ENCODE peak calls at places on chromosomes 13 and 19, in five cellular contexts. R is sigmoid colon, E is A549, J is stomach, X is transverse colon. G is an unnamed sample.

GRCh38 chr19:29662604-29663404 is 2.5 kb upstream of the PLEKHF1 start:
- DNase-seq in R (peak), E (no peak), J (peak), X (peak), G (no peak)

GRCh38 chr19:53849237-53849676 is 18.4 kb upstream of the MYADM start:
- DNase-seq in R (no peak), E (no peak), J (no peak), X (no peak), G (peak)

GRCh38 chr19:17841810-17842662 is 5.7 kb downstream of the JAK3 start:
- DNase-seq in R (peak), E (peak), J (peak), X (peak), G (peak)

GRCh38 chr19:55593096-55593772 is 6.1 kb downstream of the FIZ1 start:
- DNase-seq in R (no peak), E (no peak), J (no peak), X (no peak), G (no peak)

GRCh38 chr19:409515-410242 is 732 bp upstream of the C2CD4C start:
- DNase-seq in R (peak), E (peak), J (no peak), X (no peak), G (no peak)

GRCh38 chr13:51590966-51591627 is 6.8 kb downstream of the WDFY2 start:
- DNase-seq in R (no peak), E (peak), J (peak), X (no peak), G (peak)

GRCh38 chr13:75368167-75368566 is 113.8 kb downstream of the TBC1D4 start:
- DNase-seq in R (no peak), E (no peak), J (no peak), X (no peak), G (no peak)

GRCh38 chr19:38949580-38950367 is 19.0 kb downstream of the MRPS12 start:
- DNase-seq in R (peak), E (no peak), J (peak), X (peak), G (peak)

GRCh38 chr19:57850553-57851017 is 926 bp downstream of the ZNF587 start:
- DNase-seq in R (no peak), E (peak), J (peak), X (peak), G (no peak)

GRCh38 chr13:35720690-35721554 is 244.4 kb upstream of the MAB21L1 start:
- DNase-seq in R (peak), E (peak), J (peak), X (peak), G (peak)

GRCh38 chr19:8611391-8611883 is 922 bp upstream of the ADAMTS10 start:
- DNase-seq in R (no peak), E (no peak), J (no peak), X (no peak), G (no peak)

GRCh38 chr19:8609210-8610040 is 1.1 kb downstream of the ADAMTS10 start:
- DNase-seq in R (peak), E (peak), J (peak), X (peak), G (peak)

GRCh38 chr19:8608858-8609209 is 1.7 kb downstream of the ADAMTS10 start:
- DNase-seq in R (no peak), E (no peak), J (no peak), X (no peak), G (no peak)

GRCh38 chr19:8610928-8611284 is 391 bp upstream of the ADAMTS10 start:
- DNase-seq in R (no peak), E (no peak), J (no peak), X (no peak), G (no peak)

DNA sequence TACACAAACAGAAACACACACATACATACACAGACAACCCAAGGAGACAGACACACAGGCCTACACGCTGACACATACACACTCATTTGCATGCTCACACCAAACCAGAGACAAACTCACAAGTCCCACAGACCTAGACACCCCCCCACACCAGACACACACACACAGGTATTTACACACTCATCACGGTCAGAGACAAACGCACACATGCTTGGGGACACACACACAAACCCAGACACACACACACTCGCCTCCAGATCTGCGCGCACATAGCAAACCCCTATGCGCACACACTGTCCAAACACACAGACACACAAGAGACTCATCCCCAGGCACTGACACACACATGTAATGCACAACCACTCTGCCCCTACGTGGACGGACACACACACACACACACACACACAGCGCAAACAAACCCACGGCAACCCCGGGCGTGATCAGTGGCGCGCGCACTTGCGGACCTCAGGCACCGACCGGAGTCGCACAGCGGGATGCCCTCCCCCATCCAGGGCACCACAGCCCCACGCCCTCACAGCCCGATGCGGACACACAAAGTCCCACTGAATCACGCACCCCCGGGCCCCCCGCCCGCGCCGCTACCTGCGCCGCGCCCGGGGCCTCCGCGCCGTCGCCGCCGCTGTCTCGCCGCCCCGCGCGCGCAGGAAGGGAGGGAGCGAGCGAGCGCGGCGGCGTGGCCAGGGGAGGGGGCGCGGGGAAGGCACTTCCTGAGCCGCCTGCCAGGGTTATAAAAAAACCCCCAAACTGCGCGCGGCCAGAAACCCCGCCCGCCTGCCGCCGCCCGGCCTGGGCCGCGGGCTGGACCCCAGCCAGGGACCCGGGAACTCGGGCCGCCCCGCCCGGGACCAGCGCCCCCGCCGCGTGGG is at the start of gene ADAMTS10:
- DNase-seq in R (peak), E (no peak), J (no peak), X (peak), G (peak)
- TF ChIP-seq POLR2A in R (no peak), E (no peak), J (no peak), X (no peak), G (no peak)

DNA sequence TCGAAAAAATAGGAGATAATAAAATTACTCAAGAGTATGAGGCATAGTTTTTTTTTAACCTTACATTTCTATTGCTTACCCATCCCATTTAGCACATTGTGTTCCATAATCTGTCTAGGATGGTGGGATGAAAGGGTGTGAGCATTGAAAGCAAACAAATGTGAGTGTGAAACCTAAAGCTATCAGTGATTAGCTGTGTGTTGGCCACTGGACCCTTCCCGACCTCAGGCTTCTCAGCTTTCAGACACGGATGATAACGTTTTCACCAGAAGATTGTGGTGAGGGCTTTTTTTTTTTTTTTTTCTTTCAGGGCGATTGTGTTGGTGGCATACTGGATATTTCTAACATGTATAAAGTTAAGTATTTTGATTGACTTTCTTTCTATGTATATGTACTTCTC is 66.0 kb downstream of the RGCC start:
- DNase-seq in R (no peak), E (no peak), J (no peak), X (no peak), G (no peak)
- TF ChIP-seq EP300 in R (no peak), E (no peak), J (no peak), X (no peak), G (no peak)

GRCh38 chr13:110713642-110713952 is at the start of gene ING1:
- DNase-seq in R (no peak), E (no peak), J (no peak), X (no peak), G (no peak)

GRCh38 chr13:110711778-110712070 is 1.8 kb upstream of the ING1 start:
- DNase-seq in R (no peak), E (no peak), J (no peak), X (no peak), G (no peak)

GRCh38 chr13:110713981-110714797 is 689 bp downstream of the ING1 start:
- DNase-seq in R (peak), E (no peak), J (peak), X (peak), G (peak)

GRCh38 chr13:110712081-110712848 is 1.2 kb upstream of the ING1 start:
- DNase-seq in R (peak), E (peak), J (peak), X (peak), G (peak)

DNA sequence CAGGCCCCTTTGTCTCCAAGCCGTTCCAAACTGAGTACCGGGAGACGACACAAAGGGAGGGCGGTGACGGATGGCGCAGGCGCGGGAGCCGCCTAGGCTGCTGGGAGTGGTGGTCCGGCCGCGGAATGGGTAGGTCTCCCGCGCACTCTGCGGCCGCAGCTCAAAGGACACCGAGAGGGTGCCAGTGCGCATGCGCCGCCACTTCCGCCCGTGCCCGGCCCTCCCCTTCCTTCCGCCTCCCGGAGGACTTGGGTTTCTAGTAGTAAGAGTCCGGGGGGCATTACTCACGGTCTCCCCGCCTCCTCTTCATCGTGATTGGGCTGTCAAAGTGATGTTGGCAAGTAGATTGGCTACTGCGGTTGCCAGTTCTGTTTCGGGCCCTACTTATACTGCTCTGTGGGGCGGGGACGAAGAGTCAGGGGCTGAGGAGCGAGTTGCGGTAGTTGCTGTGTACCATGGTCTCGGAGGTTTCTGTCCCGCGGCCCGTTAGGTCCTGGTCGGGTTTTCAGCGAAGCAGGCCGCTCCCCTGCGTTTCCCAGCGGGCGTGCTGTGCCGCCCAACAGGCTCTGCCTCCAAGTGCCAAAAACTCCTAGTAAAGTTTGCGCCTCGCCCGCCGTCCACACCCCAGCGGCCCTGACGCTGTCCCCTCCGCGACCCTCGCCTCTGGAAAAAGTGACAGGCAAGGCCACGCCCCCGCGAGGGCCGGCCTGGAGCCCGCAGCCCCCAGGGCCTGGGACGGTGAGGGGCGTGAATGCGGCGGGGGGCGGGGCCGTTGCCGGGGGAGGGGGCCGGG is 455 bp upstream of the ING1 start:
- DNase-seq in R (peak), E (peak), J (peak), X (peak), G (peak)
- TF ChIP-seq POLR2A in R (peak), E (peak), J (no peak), X (peak), G (peak)

DNA sequence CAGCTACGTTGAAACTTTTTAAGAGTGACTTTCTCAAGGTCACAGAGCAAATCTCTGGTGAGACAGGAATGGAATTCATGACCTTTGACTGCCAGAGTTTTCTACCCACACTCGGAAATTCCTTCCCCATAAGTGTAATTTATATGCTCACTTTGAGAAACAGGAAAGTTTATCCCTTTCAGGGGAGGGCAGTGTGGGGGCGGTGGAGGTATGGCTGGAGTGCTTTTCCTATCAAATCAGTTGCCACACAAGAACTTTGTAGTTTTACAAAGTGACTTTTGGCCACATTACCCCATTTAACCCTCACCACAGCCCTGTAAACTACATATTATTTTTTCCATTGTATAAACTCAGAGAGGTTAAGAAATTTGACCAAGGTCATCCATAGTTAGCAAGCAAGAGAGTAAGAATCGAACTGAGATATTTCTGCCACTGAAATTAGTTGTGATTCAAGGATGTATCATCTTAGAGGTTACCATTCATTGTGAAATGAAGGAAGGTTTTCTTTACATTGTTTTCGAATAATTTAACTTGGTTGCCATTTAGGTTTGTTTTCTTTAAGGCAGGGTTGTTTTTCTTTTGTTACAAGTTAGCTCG is 5.9 kb downstream of the KLF12 start:
- DNase-seq in R (no peak), E (no peak), J (no peak), X (no peak), G (no peak)
- TF ChIP-seq EP300 in R (no peak), E (no peak), J (no peak), X (no peak), G (no peak)

DNA sequence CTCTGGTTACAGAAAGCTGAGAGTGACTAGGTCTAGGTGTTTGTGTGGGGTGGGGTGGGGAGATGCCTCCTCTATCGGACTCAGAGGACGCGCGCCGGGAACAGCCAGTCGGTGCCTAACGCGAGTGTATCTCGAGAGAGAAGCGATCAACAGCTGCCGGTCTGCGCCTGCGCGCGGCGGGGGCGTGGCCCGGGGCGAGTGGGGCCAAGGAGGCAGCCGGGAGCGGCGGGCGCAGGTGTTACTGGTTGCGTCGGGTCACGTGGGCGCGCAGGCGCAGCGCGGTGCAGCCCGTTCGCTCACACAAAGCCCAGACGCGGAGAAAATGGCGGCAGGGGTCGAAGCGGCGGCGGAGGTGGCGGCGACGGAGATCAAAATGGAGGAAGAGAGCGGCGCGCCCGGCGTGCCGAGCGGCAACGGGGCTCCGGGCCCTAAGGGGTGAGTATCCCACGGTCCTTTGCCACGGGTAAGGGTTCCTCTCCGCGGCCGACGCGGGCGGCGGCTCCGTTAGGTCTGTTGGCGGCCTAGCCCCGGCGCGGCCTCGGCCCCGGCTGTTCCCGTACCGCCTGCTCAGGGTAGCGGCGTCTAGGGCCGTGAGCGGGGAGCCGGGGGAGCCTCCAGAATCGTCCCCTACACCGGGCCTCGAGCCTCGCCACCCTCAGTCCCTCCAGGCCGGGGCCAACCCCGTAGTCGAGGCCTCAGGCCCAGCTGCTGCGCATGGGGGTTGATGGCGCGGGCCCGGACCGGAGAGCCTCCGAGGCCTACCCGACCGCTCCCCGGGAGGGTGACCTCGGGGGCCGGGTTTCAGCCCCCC is at the start of gene HNRNPM:
- DNase-seq in R (peak), E (peak), J (peak), X (peak), G (peak)
- TF ChIP-seq POLR2A in R (peak), E (peak), J (no peak), X (peak), G (peak)

G was measured in tibial nerve.